ENCODE peak calls at places on chromosomes 5 and 9, in seven cellular contexts. One of them, this sample, is unnamed.

GRCh38 chr9:6715755-6716643 is 41.8 kb upstream of the KDM4C start:
- DNase-seq in RWPE1: no peak
- DNase-seq in HL-60: peak
- DNase-seq in HFFc6: no peak
- DNase-seq in endothelial cell: peak
- DNase-seq in psoas muscle: peak
- DNase-seq in heart right ventricle: peak
- DNase-seq in this sample: peak

GRCh38 chr5:3217114-3217513 is 378.5 kb upstream of the IRX1 start:
- DNase-seq in RWPE1: no peak
- DNase-seq in HL-60: no peak
- DNase-seq in HFFc6: no peak
- DNase-seq in endothelial cell: no peak
- DNase-seq in psoas muscle: no peak
- DNase-seq in heart right ventricle: no peak
- DNase-seq in this sample: no peak

GRCh38 chr9:131809941-131810344 is 70.1 kb upstream of the RAPGEF1 start:
- DNase-seq in RWPE1: peak
- DNase-seq in HL-60: no peak
- DNase-seq in HFFc6: peak
- DNase-seq in endothelial cell: no peak
- DNase-seq in psoas muscle: no peak
- DNase-seq in heart right ventricle: no peak
- DNase-seq in this sample: no peak

GRCh38 chr5:159908201-159908940 is 7.9 kb upstream of the ADRA1B start:
- DNase-seq in RWPE1: no peak
- DNase-seq in HL-60: no peak
- DNase-seq in HFFc6: no peak
- DNase-seq in endothelial cell: no peak
- DNase-seq in psoas muscle: no peak
- DNase-seq in heart right ventricle: no peak
- DNase-seq in this sample: no peak

GRCh38 chr5:138354926-138355378 is 2.5 kb downstream of the KDM3B start:
- DNase-seq in RWPE1: peak
- DNase-seq in HL-60: no peak
- DNase-seq in HFFc6: peak
- DNase-seq in endothelial cell: peak
- DNase-seq in psoas muscle: no peak
- DNase-seq in heart right ventricle: peak
- DNase-seq in this sample: peak

GRCh38 chr5:169548315-169548714 is 35.3 kb upstream of the SPDL1 start:
- DNase-seq in RWPE1: peak
- DNase-seq in HL-60: no peak
- DNase-seq in HFFc6: peak
- DNase-seq in endothelial cell: no peak
- DNase-seq in psoas muscle: no peak
- DNase-seq in heart right ventricle: no peak
- DNase-seq in this sample: no peak

GRCh38 chr5:14914603-14915277 is 43.2 kb upstream of the ANKH start:
- DNase-seq in RWPE1: peak
- DNase-seq in HL-60: no peak
- DNase-seq in HFFc6: peak
- DNase-seq in endothelial cell: no peak
- DNase-seq in psoas muscle: no peak
- DNase-seq in heart right ventricle: no peak
- DNase-seq in this sample: no peak

GRCh38 chr9:119349548-119349947 is 19.7 kb downstream of the BRINP1 start:
- DNase-seq in RWPE1: no peak
- DNase-seq in HL-60: no peak
- DNase-seq in HFFc6: no peak
- DNase-seq in endothelial cell: peak
- DNase-seq in psoas muscle: no peak
- DNase-seq in heart right ventricle: no peak
- DNase-seq in this sample: no peak

GRCh38 chr9:133861692-133862091 is 123.5 kb upstream of the SARDH start:
- DNase-seq in RWPE1: no peak
- DNase-seq in HL-60: no peak
- DNase-seq in HFFc6: no peak
- DNase-seq in endothelial cell: no peak
- DNase-seq in psoas muscle: no peak
- DNase-seq in heart right ventricle: no peak
- DNase-seq in this sample: no peak

GRCh38 chr5:77873239-77873638 is 97.1 kb upstream of the TBCA start:
- DNase-seq in RWPE1: no peak
- DNase-seq in HL-60: no peak
- DNase-seq in HFFc6: no peak
- DNase-seq in endothelial cell: no peak
- DNase-seq in psoas muscle: no peak
- DNase-seq in heart right ventricle: no peak
- DNase-seq in this sample: no peak

GRCh38 chr9:101480386-101480785 is 44.8 kb upstream of the ALDOB start:
- DNase-seq in RWPE1: peak
- DNase-seq in HL-60: no peak
- DNase-seq in HFFc6: no peak
- DNase-seq in endothelial cell: no peak
- DNase-seq in psoas muscle: no peak
- DNase-seq in heart right ventricle: no peak
- DNase-seq in this sample: no peak

GRCh38 chr5:177023247-177023703 is 779 bp downstream of the ZNF346 start:
- DNase-seq in RWPE1: peak
- DNase-seq in HL-60: no peak
- DNase-seq in HFFc6: no peak
- DNase-seq in endothelial cell: no peak
- DNase-seq in psoas muscle: no peak
- DNase-seq in heart right ventricle: no peak
- DNase-seq in this sample: peak

GRCh38 chr9:69599232-69599971 is 72.8 kb downstream of the APBA1 start:
- DNase-seq in RWPE1: no peak
- DNase-seq in HL-60: no peak
- DNase-seq in HFFc6: peak
- DNase-seq in endothelial cell: no peak
- DNase-seq in psoas muscle: no peak
- DNase-seq in heart right ventricle: no peak
- DNase-seq in this sample: no peak

GRCh38 chr9:115261656-115262081 is 143.7 kb upstream of the TNC start:
- DNase-seq in RWPE1: peak
- DNase-seq in HL-60: no peak
- DNase-seq in HFFc6: peak
- DNase-seq in endothelial cell: no peak
- DNase-seq in psoas muscle: no peak
- DNase-seq in heart right ventricle: no peak
- DNase-seq in this sample: no peak

GRCh38 chr9:110995511-110996340 is 42.5 kb downstream of the LPAR1 start:
- DNase-seq in RWPE1: no peak
- DNase-seq in HL-60: no peak
- DNase-seq in HFFc6: no peak
- DNase-seq in endothelial cell: no peak
- DNase-seq in psoas muscle: no peak
- DNase-seq in heart right ventricle: no peak
- DNase-seq in this sample: no peak

GRCh38 chr9:127318651-127319167 is 54.1 kb downstream of the GARNL3 start:
- DNase-seq in RWPE1: no peak
- DNase-seq in HL-60: no peak
- DNase-seq in HFFc6: peak
- DNase-seq in endothelial cell: no peak
- DNase-seq in psoas muscle: no peak
- DNase-seq in heart right ventricle: peak
- DNase-seq in this sample: no peak

GRCh38 chr5:37825334-37825915 is 14.4 kb downstream of the GDNF start:
- DNase-seq in RWPE1: no peak
- DNase-seq in HL-60: no peak
- DNase-seq in HFFc6: no peak
- DNase-seq in endothelial cell: no peak
- DNase-seq in psoas muscle: no peak
- DNase-seq in heart right ventricle: no peak
- DNase-seq in this sample: no peak

GRCh38 chr9:95907794-95908193 is 32.3 kb downstream of the ERCC6L2 start:
- DNase-seq in RWPE1: no peak
- DNase-seq in HL-60: no peak
- DNase-seq in HFFc6: no peak
- DNase-seq in endothelial cell: no peak
- DNase-seq in psoas muscle: no peak
- DNase-seq in heart right ventricle: no peak
- DNase-seq in this sample: no peak
- TF ChIP-seq CTCF in RWPE1: peak
- TF ChIP-seq CTCF in HL-60: no peak
- TF ChIP-seq CTCF in HFFc6: peak
- TF ChIP-seq CTCF in endothelial cell: peak
- TF ChIP-seq CTCF in psoas muscle: no peak
- TF ChIP-seq CTCF in heart right ventricle: no peak
- TF ChIP-seq CTCF in this sample: peak

GRCh38 chr5:167951121-167951520 is 340.3 kb upstream of the WWC1 start:
- DNase-seq in RWPE1: no peak
- DNase-seq in HL-60: no peak
- DNase-seq in HFFc6: no peak
- DNase-seq in endothelial cell: no peak
- DNase-seq in psoas muscle: no peak
- DNase-seq in heart right ventricle: no peak
- DNase-seq in this sample: no peak

GRCh38 chr5:167950126-167950721 is 341.2 kb upstream of the WWC1 start:
- DNase-seq in RWPE1: no peak
- DNase-seq in HL-60: no peak
- DNase-seq in HFFc6: no peak
- DNase-seq in endothelial cell: no peak
- DNase-seq in psoas muscle: no peak
- DNase-seq in heart right ventricle: no peak
- DNase-seq in this sample: no peak

GRCh38 chr5:167949435-167949834 is 342.0 kb upstream of the WWC1 start:
- DNase-seq in RWPE1: no peak
- DNase-seq in HL-60: no peak
- DNase-seq in HFFc6: no peak
- DNase-seq in endothelial cell: no peak
- DNase-seq in psoas muscle: no peak
- DNase-seq in heart right ventricle: no peak
- DNase-seq in this sample: no peak

GRCh38 chr5:167953151-167953788 is 338.2 kb upstream of the WWC1 start:
- DNase-seq in RWPE1: no peak
- DNase-seq in HL-60: no peak
- DNase-seq in HFFc6: no peak
- DNase-seq in endothelial cell: no peak
- DNase-seq in psoas muscle: no peak
- DNase-seq in heart right ventricle: no peak
- DNase-seq in this sample: no peak

DNA sequence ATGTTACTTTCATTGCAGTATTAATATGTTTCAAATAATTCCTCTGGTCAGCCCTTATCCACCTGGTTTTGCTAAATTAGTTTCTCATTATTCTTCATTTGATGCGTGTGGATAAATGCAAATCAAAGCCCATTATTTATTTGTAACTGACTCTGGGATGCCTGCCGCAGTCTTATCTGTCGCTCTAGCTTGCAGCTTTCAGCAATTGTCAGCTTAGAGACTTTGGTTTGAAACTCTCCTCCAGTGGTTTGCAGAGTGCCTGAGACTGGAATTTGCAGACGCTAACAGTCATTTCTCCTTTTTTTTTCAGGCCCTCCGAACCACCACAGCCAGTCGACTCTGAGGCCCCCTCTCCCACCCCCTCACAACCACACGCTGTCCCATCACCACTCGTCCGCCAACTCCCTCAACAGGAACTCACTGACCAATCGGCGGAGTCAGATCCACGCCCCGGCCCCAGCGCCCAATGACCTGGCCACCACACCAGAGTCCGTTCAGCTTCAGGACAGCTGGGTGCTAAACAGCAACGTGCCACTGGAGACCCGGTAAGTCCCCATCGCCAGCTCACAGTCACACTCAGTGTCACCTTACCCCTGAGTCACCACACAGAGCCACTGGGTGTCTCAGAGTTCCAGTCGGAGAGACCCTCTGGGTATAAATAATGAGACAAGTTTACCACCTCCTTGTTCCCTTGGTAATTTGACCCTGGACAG is 339.0 kb upstream of the WWC1 start:
- DNase-seq in RWPE1: no peak
- DNase-seq in HL-60: no peak
- DNase-seq in HFFc6: no peak
- DNase-seq in endothelial cell: no peak
- DNase-seq in psoas muscle: no peak
- DNase-seq in heart right ventricle: no peak
- DNase-seq in this sample: no peak
- TF ChIP-seq CTCF in RWPE1: no peak
- TF ChIP-seq CTCF in HL-60: no peak
- TF ChIP-seq CTCF in HFFc6: no peak
- TF ChIP-seq CTCF in endothelial cell: no peak
- TF ChIP-seq CTCF in psoas muscle: no peak
- TF ChIP-seq CTCF in heart right ventricle: no peak
- TF ChIP-seq CTCF in this sample: no peak

DNA sequence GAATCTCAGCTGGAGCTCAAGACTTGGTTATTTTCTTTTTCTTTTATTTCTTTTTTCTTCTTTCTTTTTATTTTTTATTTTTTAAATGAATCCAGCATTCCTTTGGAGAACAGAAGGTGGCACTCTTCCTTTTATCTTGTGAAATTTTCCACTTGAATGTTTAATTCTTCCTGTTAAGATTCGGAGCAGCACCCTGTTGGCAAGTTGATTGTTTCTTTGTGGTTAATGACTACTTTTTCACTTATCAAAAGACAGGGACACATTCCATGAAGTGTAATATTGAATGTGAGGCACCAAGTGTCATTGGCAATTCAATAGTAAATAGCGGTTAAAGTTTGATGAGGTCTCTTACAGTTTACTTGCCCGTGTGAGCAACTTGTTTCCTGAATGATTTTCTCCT is 240.5 kb upstream of the CHD1 start:
- DNase-seq in RWPE1: no peak
- DNase-seq in HL-60: no peak
- DNase-seq in HFFc6: no peak
- DNase-seq in endothelial cell: no peak
- DNase-seq in psoas muscle: no peak
- DNase-seq in heart right ventricle: no peak
- DNase-seq in this sample: no peak
- TF ChIP-seq CTCF in RWPE1: peak
- TF ChIP-seq CTCF in HL-60: no peak
- TF ChIP-seq CTCF in HFFc6: peak
- TF ChIP-seq CTCF in endothelial cell: peak
- TF ChIP-seq CTCF in psoas muscle: no peak
- TF ChIP-seq CTCF in heart right ventricle: no peak
- TF ChIP-seq CTCF in this sample: no peak

GRCh38 chr5:43075319-43076293 is 35.5 kb upstream of the ANXA2R start:
- DNase-seq in RWPE1: no peak
- DNase-seq in HL-60: no peak
- DNase-seq in HFFc6: no peak
- DNase-seq in endothelial cell: no peak
- DNase-seq in psoas muscle: peak
- DNase-seq in heart right ventricle: peak
- DNase-seq in this sample: no peak

GRCh38 chr5:43078956-43079355 is 38.8 kb upstream of the ANXA2R start:
- DNase-seq in RWPE1: peak
- DNase-seq in HL-60: no peak
- DNase-seq in HFFc6: peak
- DNase-seq in endothelial cell: no peak
- DNase-seq in psoas muscle: no peak
- DNase-seq in heart right ventricle: no peak
- DNase-seq in this sample: no peak

GRCh38 chr5:43073597-43074546 is 33.8 kb upstream of the ANXA2R start:
- DNase-seq in RWPE1: no peak
- DNase-seq in HL-60: peak
- DNase-seq in HFFc6: peak
- DNase-seq in endothelial cell: peak
- DNase-seq in psoas muscle: no peak
- DNase-seq in heart right ventricle: no peak
- DNase-seq in this sample: peak

DNA sequence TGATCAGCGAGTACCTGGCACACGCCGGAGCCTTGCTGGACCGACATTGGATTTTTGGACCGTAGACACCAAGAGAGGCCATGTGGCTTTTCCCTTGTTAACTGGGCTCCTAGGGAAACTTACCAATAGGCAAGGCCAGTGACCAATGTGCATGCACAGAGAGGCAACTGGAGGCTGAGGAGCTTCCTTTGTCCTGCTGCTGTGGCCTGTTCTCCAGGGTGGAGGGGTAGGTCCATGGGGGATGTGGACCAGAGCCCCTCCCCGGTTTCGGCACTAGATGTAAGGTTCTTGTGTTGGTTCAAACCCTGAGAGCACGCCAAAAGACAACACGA is 34.8 kb upstream of the ANXA2R start:
- DNase-seq in RWPE1: no peak
- DNase-seq in HL-60: no peak
- DNase-seq in HFFc6: no peak
- DNase-seq in endothelial cell: no peak
- DNase-seq in psoas muscle: no peak
- DNase-seq in heart right ventricle: no peak
- DNase-seq in this sample: no peak
- TF ChIP-seq CTCF in RWPE1: no peak
- TF ChIP-seq CTCF in HL-60: no peak
- TF ChIP-seq CTCF in HFFc6: no peak
- TF ChIP-seq CTCF in endothelial cell: no peak
- TF ChIP-seq CTCF in psoas muscle: no peak
- TF ChIP-seq CTCF in heart right ventricle: no peak
- TF ChIP-seq CTCF in this sample: no peak